ENCODE peak calls at places on chromosomes 13 and 19, in ten cellular contexts. T is endothelial cell, K is left lung, B is ovary, N is progenitor cell of endocrine pancreas, E is A549, X is Peyer's patch, I is choroid plexus epithelial cell, M is left ventricle myocardium inferior, Q is CD14-positive monocyte. A is an unnamed sample.

GRCh38 chr13:90104764-90105163 is 1242.7 kb upstream of the MIR17HG start:
- DNase-seq in T (no peak), K (peak; percentile 32), B (no peak), N (no peak), E (no peak), X (no peak), I (no peak), M (no peak), Q (no peak), A (no peak)

GRCh38 chr19:38210458-38210987 is 13.5 kb downstream of the DPF1 start:
- DNase-seq in T (peak; percentile 61), K (no peak), B (peak; percentile 68), N (peak; percentile 42), E (no peak), X (no peak), I (peak; percentile 23), M (peak; percentile 74), Q (no peak), A (peak; percentile 88)

GRCh38 chr19:13022859-13023636 is 27.8 kb downstream of the NFIX start:
- DNase-seq in T (no peak), K (peak; percentile 78), B (peak; percentile 94), N (no peak), E (no peak), X (peak; percentile 71), I (peak; percentile 93), M (peak; percentile 87), Q (no peak), A (no peak)

GRCh38 chr19:43354305-43354627 is 780 bp downstream of the CD177 start:
- DNase-seq in T (peak; percentile 51), K (no peak), B (no peak), N (no peak), E (no peak), X (no peak), I (no peak), M (no peak), Q (no peak), A (no peak)

GRCh38 chr19:44725251-44725650 is 23.3 kb upstream of the BCL3 start:
- DNase-seq in T (no peak), K (peak; percentile 86), B (no peak), N (no peak), E (peak; percentile 91), X (peak; percentile 95), I (no peak), M (no peak), Q (no peak), A (no peak)

GRCh38 chr13:62110079-62110478 is 694.4 kb upstream of the PCDH20 start:
- DNase-seq in T (no peak), K (no peak), B (no peak), N (no peak), E (no peak), X (no peak), I (no peak), M (no peak), Q (no peak), A (no peak)

GRCh38 chr19:38693380-38694223 is 46.2 kb downstream of the ACTN4 start:
- DNase-seq in T (no peak), K (peak; percentile 77), B (no peak), N (peak; percentile 60), E (peak; percentile 92), X (no peak), I (peak; percentile 76), M (no peak), Q (no peak), A (no peak)

GRCh38 chr13:76677047-76677446 is 209.2 kb downstream of the KCTD12 start:
- DNase-seq in T (no peak), K (no peak), B (peak; percentile 41), N (no peak), E (no peak), X (no peak), I (peak; percentile 95), M (peak; percentile 63), Q (no peak), A (no peak)

GRCh38 chr19:45172173-45172572 is 5.9 kb downstream of the TRAPPC6A start:
- DNase-seq in T (no peak), K (no peak), B (no peak), N (no peak), E (no peak), X (peak; percentile 46), I (no peak), M (no peak), Q (no peak), A (no peak)

GRCh38 chr13:106738279-106738678 is 170.3 kb upstream of the ARGLU1 start:
- DNase-seq in T (no peak), K (no peak), B (no peak), N (no peak), E (no peak), X (no peak), I (no peak), M (no peak), Q (no peak), A (no peak)

GRCh38 chr19:18205180-18205915 is 1.5 kb upstream of the RAB3A start:
- DNase-seq in T (peak; percentile 65), K (peak; percentile 88), B (peak; percentile 92), N (no peak), E (no peak), X (peak; percentile 74), I (peak; percentile 75), M (peak; percentile 86), Q (peak; percentile 65), A (no peak)

GRCh38 chr13:112562786-112563383 is 25.1 kb downstream of the TUBGCP3 start:
- DNase-seq in T (no peak), K (no peak), B (no peak), N (no peak), E (no peak), X (peak; percentile 60), I (no peak), M (no peak), Q (no peak), A (no peak)

GRCh38 chr19:48397636-48398328 is 4.3 kb downstream of the GRIN2D start:
- DNase-seq in T (no peak), K (no peak), B (no peak), N (no peak), E (no peak), X (peak; percentile 51), I (no peak), M (no peak), Q (no peak), A (no peak)

GRCh38 chr13:23833733-23834611 is 55.2 kb downstream of the MIPEP start:
- DNase-seq in T (no peak), K (peak; percentile 59), B (no peak), N (no peak), E (no peak), X (no peak), I (no peak), M (no peak), Q (no peak), A (no peak)

GRCh38 chr13:77740931-77741586 is 43.6 kb downstream of the SLAIN1 start:
- DNase-seq in T (no peak), K (no peak), B (no peak), N (no peak), E (no peak), X (no peak), I (no peak), M (no peak), Q (no peak), A (no peak)

GRCh38 chr13:77745784-77746183 is 48.3 kb downstream of the SLAIN1 start:
- DNase-seq in T (no peak), K (no peak), B (no peak), N (no peak), E (no peak), X (no peak), I (no peak), M (no peak), Q (no peak), A (no peak)

GRCh38 chr13:77737583-77738200 is 40.2 kb downstream of the SLAIN1 start:
- DNase-seq in T (no peak), K (no peak), B (no peak), N (no peak), E (no peak), X (no peak), I (no peak), M (no peak), Q (no peak), A (no peak)

GRCh38 chr13:77741587-77741972 is 44.1 kb downstream of the SLAIN1 start:
- DNase-seq in T (no peak), K (no peak), B (no peak), N (no peak), E (no peak), X (no peak), I (no peak), M (no peak), Q (no peak), A (no peak)

GRCh38 chr13:77740097-77740496 is 42.6 kb downstream of the SLAIN1 start:
- DNase-seq in T (no peak), K (no peak), B (no peak), N (no peak), E (no peak), X (no peak), I (no peak), M (no peak), Q (no peak), A (no peak)
- TF ChIP-seq CTCF in T (no peak), K (no peak), B (no peak), N (no peak), E (no peak), X (no peak), I (no peak), M (no peak), Q (no peak), A (no peak)

DNA sequence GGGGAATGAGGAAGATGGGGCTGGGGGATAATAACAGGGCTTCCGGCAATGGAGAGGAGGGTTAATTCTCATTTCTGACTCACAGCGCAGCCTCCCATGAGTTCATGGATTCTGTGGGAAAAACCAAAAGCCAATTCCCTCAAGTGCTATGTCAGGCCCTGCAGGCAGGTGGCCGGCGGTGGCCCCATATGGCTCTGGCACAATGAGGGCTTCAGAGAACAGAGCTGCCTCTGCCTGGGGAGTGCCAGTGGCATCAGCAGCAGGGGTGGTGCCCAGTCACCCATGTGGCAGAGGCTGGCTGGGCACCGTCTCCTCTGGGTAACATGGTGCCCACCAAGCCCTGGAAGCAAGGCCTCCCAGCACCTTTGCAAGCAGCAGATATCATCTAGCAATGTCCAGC is 69.1 kb downstream of the ALOX5AP start:
- DNase-seq in T (peak; percentile 15), K (no peak), B (no peak), N (no peak), E (no peak), X (no peak), I (no peak), M (no peak), Q (no peak), A (no peak)
- TF ChIP-seq CTCF in T (peak; percentile 42), K (no peak), B (no peak), N (no peak), E (no peak), X (peak; percentile 27), I (peak; percentile 42), M (peak; percentile 10), Q (no peak), A (peak; percentile 38)

GRCh38 chr13:97834255-97834654 is 119.2 kb upstream of the IPO5 start:
- DNase-seq in T (no peak), K (no peak), B (no peak), N (no peak), E (no peak), X (no peak), I (peak; percentile 9), M (no peak), Q (no peak), A (no peak)
- TF ChIP-seq CTCF in T (no peak), K (no peak), B (no peak), N (no peak), E (no peak), X (no peak), I (no peak), M (no peak), Q (no peak), A (no peak)

DNA sequence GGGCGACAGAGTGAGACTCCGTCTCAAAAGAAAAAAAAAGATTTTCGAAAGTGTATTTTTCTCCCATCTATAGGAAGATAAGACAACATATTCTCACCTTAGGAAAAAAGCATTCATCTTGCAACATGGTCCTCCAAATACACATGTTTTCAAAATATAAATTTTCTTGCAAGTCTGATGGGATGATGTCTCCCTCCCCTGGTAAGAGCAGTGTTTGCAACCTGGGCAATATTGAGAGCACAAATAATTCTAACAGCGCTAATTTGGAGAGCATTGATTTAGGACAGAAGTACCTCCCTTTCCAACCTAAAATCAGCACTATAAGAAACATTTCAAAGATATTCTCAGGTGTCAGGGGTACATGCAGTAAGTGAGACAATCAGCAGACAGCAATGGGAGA is 61.0 kb upstream of the SHISA2 start:
- DNase-seq in T (no peak), K (no peak), B (no peak), N (no peak), E (peak; percentile 10), X (no peak), I (peak; percentile 51), M (no peak), Q (no peak), A (no peak)
- TF ChIP-seq CTCF in T (no peak), K (no peak), B (no peak), N (peak; percentile 53), E (no peak), X (no peak), I (peak; percentile 62), M (no peak), Q (no peak), A (peak; percentile 61)

A was measured in type B pancreatic cell.